ENCODE peak calls at places on chromosome 15, in four cellular contexts. I is K562, G is HepG2, Y is GM12878. A is an unnamed sample.

GRCh38 chr15:74202461-74203401 is at the start of gene STRA6:
- DNase-seq in Y (no peak), I (peak; percentile 62), G (peak; percentile 45), A (peak; percentile 45)

GRCh38 chr15:68400066-68400456 is 31.9 kb downstream of the ITGA11 start:
- DNase-seq in Y (no peak), G (no peak), I (no peak), A (no peak)

GRCh38 chr15:33729648-33730047 is 238.6 kb upstream of the CHRM5 start:
- DNase-seq in I (peak; percentile 8), G (peak; percentile 7), Y (no peak), A (no peak)

GRCh38 chr15:49688135-49688790 is 67.4 kb downstream of the DTWD1 start:
- DNase-seq in I (no peak), G (no peak), Y (no peak), A (no peak)

GRCh38 chr15:60971719-60972118 is 257.4 kb downstream of the RORA start:
- DNase-seq in I (no peak), Y (no peak), G (no peak), A (no peak)

GRCh38 chr15:72009207-72009606 is 108.7 kb downstream of the MYO9A start:
- DNase-seq in G (peak; percentile 44), I (no peak), Y (peak; percentile 20), A (no peak)

GRCh38 chr15:31461911-31462480 is 135.4 kb downstream of the KLF13 start:
- DNase-seq in I (no peak), G (no peak), Y (no peak), A (no peak)

GRCh38 chr15:77744398-77744797 is 111.7 kb upstream of the LINGO1 start:
- DNase-seq in I (no peak), Y (no peak), G (no peak), A (no peak)

GRCh38 chr15:42064271-42064670 is 30.1 kb downstream of the PLA2G4D start:
- DNase-seq in G (no peak), Y (no peak), I (no peak), A (no peak)

GRCh38 chr15:84824260-84824690 is 7.1 kb downstream of the ALPK3 start:
- DNase-seq in I (no peak), G (peak; percentile 50), Y (no peak), A (no peak)

GRCh38 chr15:57553526-57553925 is 38.2 kb upstream of the MYZAP start:
- DNase-seq in G (no peak), Y (no peak), I (no peak), A (no peak)

GRCh38 chr15:43625086-43625485 is 6.5 kb upstream of the STRC start:
- DNase-seq in Y (no peak), I (no peak), G (no peak), A (no peak)

GRCh38 chr15:92869263-92869940 is 30.7 kb upstream of the CHD2 start:
- DNase-seq in G (peak; percentile 25), I (no peak), Y (no peak), A (no peak)

GRCh38 chr15:89127054-89127702 is 38.9 kb downstream of the ABHD2 start:
- DNase-seq in G (no peak), I (no peak), Y (no peak), A (no peak)

GRCh38 chr15:68091743-68092142 is 37.6 kb downstream of the PIAS1 start:
- DNase-seq in Y (no peak), G (no peak), I (no peak), A (no peak)

GRCh38 chr15:25176616-25176923 is 221.8 kb downstream of the SNRPN start:
- DNase-seq in G (no peak), Y (no peak), I (no peak), A (no peak)

GRCh38 chr15:29316422-29316821 is 46.8 kb upstream of the NSMCE3 start:
- DNase-seq in I (no peak), Y (no peak), G (no peak), A (no peak)

GRCh38 chr15:92803852-92804609 is 96.1 kb upstream of the CHD2 start:
- DNase-seq in Y (peak; percentile 65), I (peak; percentile 96), G (peak; percentile 100), A (no peak)

GRCh38 chr15:57160823-57161560 is 215.3 kb upstream of the CGNL1 start:
- DNase-seq in I (no peak), Y (no peak), G (no peak), A (no peak)

GRCh38 chr15:58330836-58331561 is 100.8 kb upstream of the LIPC start:
- DNase-seq in Y (no peak), I (peak; percentile 44), G (peak; percentile 6), A (no peak)

GRCh38 chr15:95919460-95919859 is 411.0 kb upstream of the NR2F2 start:
- DNase-seq in I (peak; percentile 58), G (no peak), Y (no peak), A (no peak)

GRCh38 chr15:48084759-48085420 is 35.9 kb upstream of the SLC24A5 start:
- DNase-seq in I (peak; percentile 0), Y (no peak), G (peak; percentile 26), A (peak; percentile 28)

GRCh38 chr15:51649659-51650521 is 27.3 kb upstream of the DMXL2 start:
- DNase-seq in I (peak; percentile 88), G (peak; percentile 68), Y (peak; percentile 63), A (peak; percentile 30)

GRCh38 chr15:43104426-43104825 is 1.4 kb downstream of the UBR1 start:
- DNase-seq in G (peak; percentile 20), Y (no peak), I (peak; percentile 28), A (no peak)

GRCh38 chr15:46039703-46040102 is 404.9 kb downstream of the SQOR start:
- DNase-seq in I (no peak), Y (no peak), G (no peak), A (no peak)

GRCh38 chr15:68541743-68542142 is 37.0 kb upstream of the CORO2B start:
- DNase-seq in I (no peak), G (no peak), Y (no peak), A (no peak)

GRCh38 chr15:51076898-51077564 is 17.7 kb downstream of the TNFAIP8L3 start:
- DNase-seq in I (no peak), Y (peak; percentile 40), G (no peak), A (no peak)

GRCh38 chr15:33994005-33994615 is 25.8 kb downstream of the CHRM5 start:
- DNase-seq in I (peak; percentile 49), G (peak; percentile 45), Y (no peak), A (no peak)

GRCh38 chr15:87944051-87944450 is 312.5 kb downstream of the NTRK3 start:
- DNase-seq in G (no peak), I (no peak), Y (no peak), A (no peak)

GRCh38 chr15:36365963-36366362 is 213.5 kb upstream of the CDIN1 start:
- DNase-seq in G (no peak), I (no peak), Y (no peak), A (no peak)

GRCh38 chr15:91246998-91247397 is 146.9 kb downstream of the SV2B start:
- DNase-seq in G (no peak), Y (no peak), I (no peak), A (no peak)

GRCh38 chr15:31214158-31214863 is 112.3 kb upstream of the KLF13 start:
- DNase-seq in Y (no peak), G (no peak), I (no peak), A (no peak)

GRCh38 chr15:58463815-58464697 is 32.3 kb downstream of the LIPC start:
- DNase-seq in G (peak; percentile 54), Y (no peak), I (no peak), A (no peak)

GRCh38 chr15:81886586-81886985 is 159.2 kb downstream of the MEX3B start:
- DNase-seq in I (no peak), Y (no peak), G (no peak), A (no peak)
- TF ChIP-seq FOXK2 in I (no peak), Y (no peak), G (no peak), A (no peak)

GRCh38 chr15:69823223-69823907 is 274.4 kb downstream of the TLE3 start:
- DNase-seq in G (no peak), I (peak; percentile 35), Y (no peak), A (peak; percentile 58)
- TF ChIP-seq SP1 in G (no peak), I (no peak), Y (no peak), A (no peak)

DNA sequence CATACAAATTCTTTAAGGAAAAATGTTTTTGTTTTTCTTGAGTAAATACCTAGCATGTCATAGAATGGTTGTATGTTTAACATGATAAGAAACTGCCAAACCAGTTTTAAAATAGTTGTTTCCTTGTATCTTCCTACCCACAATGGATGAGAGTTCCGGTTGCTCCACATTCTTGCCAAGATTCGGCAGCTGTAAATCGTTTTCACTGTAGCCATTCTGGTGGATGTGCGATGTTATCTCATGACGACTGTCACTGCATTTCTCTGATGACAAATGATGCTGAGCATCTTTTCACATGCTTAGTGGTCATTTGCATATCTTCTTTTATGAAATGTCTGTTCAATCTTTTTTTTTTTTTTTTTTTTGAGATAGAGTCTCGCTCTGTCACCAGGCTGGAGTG is 36.6 kb upstream of the SH3GL3 start:
- DNase-seq in I (no peak), Y (no peak), G (no peak), A (no peak)
- TF ChIP-seq FOXM1 in I (no peak), Y (no peak), G (no peak), A (no peak)

DNA sequence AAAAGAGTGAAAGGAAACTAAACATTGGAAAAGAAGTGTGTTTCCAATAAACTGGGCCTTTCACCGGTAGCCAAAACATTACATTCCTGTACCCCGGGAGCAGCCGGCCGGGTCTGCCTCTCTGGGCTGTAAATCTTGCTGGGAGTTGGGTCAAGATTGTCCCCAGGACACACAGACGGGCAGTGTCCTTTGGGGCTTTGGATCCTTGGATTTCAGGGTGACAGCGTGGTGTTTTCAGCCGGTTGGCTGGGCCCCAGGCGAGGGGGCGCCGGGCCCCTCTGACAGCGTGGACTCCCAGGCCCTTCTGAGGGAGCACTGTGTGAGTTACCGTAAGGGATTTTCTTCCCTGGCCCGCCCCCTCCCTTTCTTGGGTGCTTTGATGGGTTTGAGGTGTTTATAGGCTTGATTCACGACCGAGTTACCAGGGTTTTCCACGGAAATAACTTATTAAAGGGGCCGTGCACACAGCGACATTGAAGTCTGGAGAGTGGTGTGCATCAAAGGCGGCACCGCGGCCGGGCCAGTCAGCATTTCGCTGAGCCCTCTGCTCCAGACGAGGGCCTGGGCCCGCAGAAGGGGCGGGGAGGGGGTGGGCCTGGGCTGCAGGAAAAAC is 27.4 kb downstream of the SMAD6 start:
- DNase-seq in G (no peak), I (no peak), Y (no peak), A (no peak)
- TF ChIP-seq FOXK2 in G (no peak), I (no peak), Y (no peak), A (no peak)

DNA sequence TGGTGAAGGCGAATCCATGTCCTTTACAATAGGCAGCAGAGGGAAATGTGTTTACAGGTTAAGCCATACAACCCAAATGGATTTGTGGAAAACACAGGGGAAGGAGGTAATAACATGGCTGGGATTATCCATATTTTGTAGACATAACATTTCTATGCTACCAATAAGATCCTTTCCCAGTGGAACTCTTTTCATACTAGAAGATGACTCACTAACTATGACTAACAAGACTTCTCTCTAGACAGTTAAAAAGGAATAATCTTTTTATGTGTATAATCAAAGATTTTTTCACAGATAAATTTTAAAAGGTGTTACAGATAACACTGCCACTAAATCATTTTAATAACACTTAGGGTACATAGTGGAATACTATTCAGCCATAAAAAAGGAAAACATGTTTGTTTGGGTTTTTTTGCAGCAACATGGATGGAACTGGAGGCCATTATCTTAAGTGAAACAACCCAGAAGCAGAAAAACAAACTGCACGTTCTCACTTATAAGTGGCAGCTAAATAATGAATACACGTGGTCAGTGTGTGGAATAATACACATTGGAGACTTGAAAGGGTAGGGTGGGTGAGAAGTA is 39.6 kb downstream of the VPS13C start:
- DNase-seq in G (no peak), I (no peak), Y (no peak), A (no peak)
- TF ChIP-seq SP1 in G (no peak), I (no peak), Y (no peak), A (no peak)

GRCh38 chr15:98549741-98550140 is 98.6 kb upstream of the IGF1R start:
- DNase-seq in G (no peak), I (no peak), Y (no peak), A (no peak)
- TF ChIP-seq FOXM1 in G (no peak), I (no peak), Y (no peak), A (no peak)